ENCODE peak calls at places on chromosomes 4 and X, in ten cellular contexts. M is H54, I is T-helper 2 cell, W is choroid plexus epithelial cell, V is HuH-7.5, K is NAMALWA, O is AG08395, R is neuronal stem cell, B is SK-N-SH, U is AG08396. T is an unnamed sample.

GRCh38 chr4:188934320-188934975 is 795.2 kb downstream of the TRIML1 start:
- DNase-seq in M (no peak), I (no peak), W (peak; percentile 13), V (no peak), K (no peak), O (no peak), R (no peak), B (no peak), U (no peak), T (no peak)

GRCh38 chrX:68938244-68939004 is 109.6 kb downstream of the EFNB1 start:
- DNase-seq in M (no peak), I (no peak), W (peak; percentile 40), V (no peak), K (no peak), O (peak; percentile 45), R (no peak), B (no peak), U (no peak), T (no peak)

GRCh38 chrX:7690842-7691241 is 152.1 kb upstream of the VCX start:
- DNase-seq in M (no peak), I (no peak), W (no peak), V (no peak), K (no peak), O (no peak), R (no peak), B (no peak), U (no peak), T (no peak)

GRCh38 chr4:41939016-41939623 is 3.9 kb downstream of the TMEM33 start:
- DNase-seq in M (no peak), I (no peak), W (peak; percentile 76), V (no peak), K (no peak), O (no peak), R (no peak), B (no peak), U (no peak), T (no peak)

GRCh38 chr4:76179398-76180318 is 31.5 kb upstream of the NUP54 start:
- DNase-seq in M (peak; percentile 45), I (peak; percentile 52), W (peak; percentile 90), V (peak; percentile 43), K (peak; percentile 88), O (peak; percentile 88), R (peak; percentile 84), B (peak; percentile 79), U (peak; percentile 77), T (peak; percentile 86)

GRCh38 chrX:130261494-130261893 is 7.2 kb downstream of the ZNF280C start:
- DNase-seq in M (no peak), I (no peak), W (no peak), V (no peak), K (no peak), O (no peak), R (no peak), B (no peak), U (no peak), T (no peak)

GRCh38 chrX:153884136-153885076 is 1.6 kb downstream of the L1CAM start:
- DNase-seq in M (no peak), I (no peak), W (no peak), V (no peak), K (no peak), O (no peak), R (no peak), B (no peak), U (no peak), T (no peak)

GRCh38 chrX:101462892-101463291 is 22.4 kb upstream of the ARMCX4 start:
- DNase-seq in M (no peak), I (no peak), W (peak; percentile 62), V (no peak), K (peak; percentile 28), O (peak; percentile 54), R (no peak), B (peak; percentile 38), U (peak; percentile 43), T (no peak)

GRCh38 chr4:14719053-14719452 is 283.2 kb upstream of the CPEB2 start:
- DNase-seq in M (no peak), I (no peak), W (peak; percentile 81), V (no peak), K (no peak), O (no peak), R (no peak), B (no peak), U (no peak), T (no peak)

GRCh38 chr4:101269682-101270081 is 77.6 kb downstream of the PPP3CA start:
- DNase-seq in M (no peak), I (no peak), W (no peak), V (no peak), K (no peak), O (no peak), R (no peak), B (no peak), U (no peak), T (no peak)

GRCh38 chr4:87901426-87901825 is 68.7 kb downstream of the MEPE start:
- DNase-seq in M (no peak), I (no peak), W (peak; percentile 30), V (no peak), K (no peak), O (no peak), R (no peak), B (peak; percentile 52), U (no peak), T (no peak)

GRCh38 chrX:130575831-130576404 is 174.1 kb downstream of the RBMX2 start:
- DNase-seq in M (peak; percentile 9), I (no peak), W (peak; percentile 67), V (peak; percentile 5), K (peak; percentile 51), O (peak; percentile 40), R (peak; percentile 1), B (peak; percentile 55), U (peak; percentile 55), T (peak; percentile 14)

GRCh38 chrX:46180258-46180687 is 364.9 kb downstream of the ZNF674 start:
- DNase-seq in M (no peak), I (no peak), W (peak; percentile 67), V (no peak), K (no peak), O (peak; percentile 56), R (peak; percentile 0), B (no peak), U (peak; percentile 7), T (no peak)

T was measured in retina.